ENCODE peak calls at places on chromosomes 2 and 18, in four cellular contexts. One of them, this sample, is unnamed. For H3K27me3 and H3K36me3, the result is how much of the 10 kb centered on the place peaks cover.

GRCh38 chr2:78940998-78941397 is 84.5 kb upstream of the REG3G start:
- DNase-seq in tibial artery: no peak
- DNase-seq in right atrium auricular region: no peak
- DNase-seq in body of pancreas: no peak
- DNase-seq in this sample: no peak

GRCh38 chr2:20132990-20133535 is 81.6 kb upstream of the LAPTM4A start:
- DNase-seq in right atrium auricular region: no peak
- DNase-seq in tibial artery: no peak
- DNase-seq in body of pancreas: no peak
- DNase-seq in this sample: no peak

GRCh38 chr2:11375025-11375688 is 30.7 kb upstream of the ROCK2 start:
- DNase-seq in body of pancreas: no peak
- DNase-seq in right atrium auricular region: no peak
- DNase-seq in tibial artery: peak
- DNase-seq in this sample: no peak

GRCh38 chr18:74631242-74632087 is 33.8 kb downstream of the ZNF407 start:
- DNase-seq in body of pancreas: no peak
- DNase-seq in right atrium auricular region: no peak
- DNase-seq in tibial artery: no peak
- DNase-seq in this sample: peak

GRCh38 chr2:45595724-45596435 is 15.2 kb downstream of the SRBD1 start:
- DNase-seq in body of pancreas: peak
- DNase-seq in right atrium auricular region: no peak
- DNase-seq in tibial artery: peak
- DNase-seq in this sample: peak

GRCh38 chr2:102520009-102520408 is 47.0 kb downstream of the SLC9A4 start:
- DNase-seq in body of pancreas: no peak
- DNase-seq in tibial artery: no peak
- DNase-seq in right atrium auricular region: no peak
- DNase-seq in this sample: no peak

GRCh38 chr2:2043394-2043793 is 287.7 kb downstream of the MYT1L start:
- DNase-seq in tibial artery: no peak
- DNase-seq in right atrium auricular region: no peak
- DNase-seq in body of pancreas: no peak
- DNase-seq in this sample: no peak

GRCh38 chr2:216664593-216665034 is 30.7 kb downstream of the IGFBP5 start:
- DNase-seq in right atrium auricular region: no peak
- DNase-seq in body of pancreas: no peak
- DNase-seq in tibial artery: no peak
- DNase-seq in this sample: no peak

GRCh38 chr2:28702887-28703286 is 48.7 kb upstream of the PPP1CB start:
- DNase-seq in right atrium auricular region: no peak
- DNase-seq in tibial artery: no peak
- DNase-seq in body of pancreas: no peak
- DNase-seq in this sample: no peak

DNA sequence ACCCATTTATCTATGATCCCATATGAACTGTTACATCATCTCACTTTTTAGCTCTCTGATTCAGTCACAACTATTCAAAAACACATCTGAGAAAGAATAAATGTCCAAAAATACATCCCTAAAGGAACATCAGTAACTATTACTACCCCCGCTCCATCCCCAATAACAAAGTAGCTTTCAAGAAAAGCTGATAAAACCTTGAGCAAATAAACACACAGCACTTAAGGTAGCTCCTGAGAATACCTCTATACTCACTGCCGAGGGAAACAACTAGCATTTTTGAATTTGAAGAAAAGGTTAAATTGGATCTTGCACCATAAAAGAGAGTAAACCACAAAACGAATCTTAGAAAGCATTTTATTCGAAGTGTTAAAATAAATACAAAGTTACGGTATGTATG is 63.4 kb downstream of the PMAIP1 start:
- DNase-seq in tibial artery: no peak
- DNase-seq in body of pancreas: no peak
- DNase-seq in right atrium auricular region: no peak
- DNase-seq in this sample: no peak
- TF ChIP-seq CTCF in tibial artery: no peak
- TF ChIP-seq CTCF in body of pancreas: no peak
- TF ChIP-seq CTCF in right atrium auricular region: no peak
- TF ChIP-seq CTCF in this sample: no peak

GRCh38 chr2:176522271-176522670 is 253.0 kb downstream of the MTX2 start:
- DNase-seq in tibial artery: no peak
- DNase-seq in body of pancreas: no peak
- DNase-seq in right atrium auricular region: no peak
- DNase-seq in this sample: no peak

GRCh38 chr2:176514805-176515500 is 245.7 kb downstream of the MTX2 start:
- DNase-seq in body of pancreas: no peak
- DNase-seq in tibial artery: no peak
- DNase-seq in right atrium auricular region: no peak
- DNase-seq in this sample: no peak

GRCh38 chr2:176516051-176516601 is 246.9 kb downstream of the MTX2 start:
- DNase-seq in tibial artery: no peak
- DNase-seq in right atrium auricular region: no peak
- DNase-seq in body of pancreas: no peak
- DNase-seq in this sample: no peak

GRCh38 chr2:176521860-176522259 is 252.6 kb downstream of the MTX2 start:
- DNase-seq in right atrium auricular region: no peak
- DNase-seq in body of pancreas: no peak
- DNase-seq in tibial artery: no peak
- DNase-seq in this sample: no peak

DNA sequence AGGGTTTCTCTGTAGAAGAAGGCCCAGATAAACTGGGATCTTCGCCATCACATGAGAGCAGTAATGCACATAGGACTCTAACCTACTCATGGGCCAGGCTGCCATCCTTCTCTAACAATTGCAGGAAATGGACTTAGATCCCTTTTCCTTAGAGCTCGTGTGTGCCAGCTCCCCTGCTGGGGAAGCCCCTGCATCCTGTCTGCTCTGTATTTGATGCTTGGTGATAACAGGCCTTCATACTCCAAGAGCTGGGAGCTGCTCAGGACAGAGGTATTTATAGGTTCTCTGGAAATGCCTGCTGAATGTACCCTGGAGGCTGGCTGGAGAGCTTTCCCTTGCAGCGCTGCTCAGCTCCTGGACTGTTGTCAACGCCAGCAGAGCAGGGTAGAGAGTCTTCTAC is 249.6 kb downstream of the MTX2 start:
- DNase-seq in right atrium auricular region: no peak
- DNase-seq in tibial artery: no peak
- DNase-seq in body of pancreas: no peak
- DNase-seq in this sample: no peak
- H3K27me3 ChIP-seq in right atrium auricular region: under half
- H3K27me3 ChIP-seq in tibial artery: under half
- H3K27me3 ChIP-seq in body of pancreas: under half
- H3K27me3 ChIP-seq in this sample: under half

GRCh38 chr2:75522543-75523312 is 38.0 kb downstream of the EVA1A start:
- DNase-seq in right atrium auricular region: no peak
- DNase-seq in tibial artery: no peak
- DNase-seq in body of pancreas: no peak
- DNase-seq in this sample: no peak

GRCh38 chr2:75525434-75526308 is 35.1 kb downstream of the EVA1A start:
- DNase-seq in body of pancreas: no peak
- DNase-seq in tibial artery: no peak
- DNase-seq in right atrium auricular region: no peak
- DNase-seq in this sample: no peak

GRCh38 chr2:75521225-75521872 is 39.4 kb downstream of the EVA1A start:
- DNase-seq in tibial artery: no peak
- DNase-seq in body of pancreas: no peak
- DNase-seq in right atrium auricular region: no peak
- DNase-seq in this sample: no peak

GRCh38 chr2:75524276-75524911 is 36.3 kb downstream of the EVA1A start:
- DNase-seq in tibial artery: no peak
- DNase-seq in right atrium auricular region: no peak
- DNase-seq in body of pancreas: no peak
- DNase-seq in this sample: no peak

GRCh38 chr2:75523313-75524275 is 37.1 kb downstream of the EVA1A start:
- DNase-seq in right atrium auricular region: no peak
- DNase-seq in tibial artery: no peak
- DNase-seq in body of pancreas: no peak
- DNase-seq in this sample: no peak
- H3K36me3 ChIP-seq in right atrium auricular region: under half
- H3K36me3 ChIP-seq in tibial artery: under half
- H3K36me3 ChIP-seq in body of pancreas: under half
- H3K36me3 ChIP-seq in this sample: under half

GRCh38 chr2:71067567-71068217 is 756 bp upstream of the NAGK start:
- DNase-seq in right atrium auricular region: no peak
- DNase-seq in tibial artery: no peak
- DNase-seq in body of pancreas: peak
- DNase-seq in this sample: no peak
- TF ChIP-seq CTCF in right atrium auricular region: no peak
- TF ChIP-seq CTCF in tibial artery: no peak
- TF ChIP-seq CTCF in body of pancreas: no peak
- TF ChIP-seq CTCF in this sample: no peak

GRCh38 chr2:127670055-127670956 is 5.0 kb downstream of the LIMS2 start:
- DNase-seq in tibial artery: no peak
- DNase-seq in right atrium auricular region: no peak
- DNase-seq in body of pancreas: no peak
- DNase-seq in this sample: peak
- H3K27me3 ChIP-seq in tibial artery: under half
- H3K27me3 ChIP-seq in right atrium auricular region: under half
- H3K27me3 ChIP-seq in body of pancreas: under half
- H3K27me3 ChIP-seq in this sample: under half

GRCh38 chr2:70671059-70671685 is 96.8 kb downstream of the ADD2 start:
- DNase-seq in right atrium auricular region: no peak
- DNase-seq in body of pancreas: no peak
- DNase-seq in tibial artery: no peak
- DNase-seq in this sample: no peak
- H3K36me3 ChIP-seq in right atrium auricular region: under half
- H3K36me3 ChIP-seq in body of pancreas: under half
- H3K36me3 ChIP-seq in tibial artery: under half
- H3K36me3 ChIP-seq in this sample: under half

GRCh38 chr18:35435420-35435819 is 58.3 kb upstream of the ZNF396 start:
- DNase-seq in body of pancreas: no peak
- DNase-seq in right atrium auricular region: no peak
- DNase-seq in tibial artery: no peak
- DNase-seq in this sample: no peak

GRCh38 chr18:35436076-35436649 is 59.0 kb upstream of the ZNF396 start:
- DNase-seq in tibial artery: no peak
- DNase-seq in body of pancreas: no peak
- DNase-seq in right atrium auricular region: no peak
- DNase-seq in this sample: no peak

GRCh38 chr18:35432565-35433001 is 55.4 kb upstream of the ZNF396 start:
- DNase-seq in body of pancreas: no peak
- DNase-seq in right atrium auricular region: no peak
- DNase-seq in tibial artery: no peak
- DNase-seq in this sample: peak

DNA sequence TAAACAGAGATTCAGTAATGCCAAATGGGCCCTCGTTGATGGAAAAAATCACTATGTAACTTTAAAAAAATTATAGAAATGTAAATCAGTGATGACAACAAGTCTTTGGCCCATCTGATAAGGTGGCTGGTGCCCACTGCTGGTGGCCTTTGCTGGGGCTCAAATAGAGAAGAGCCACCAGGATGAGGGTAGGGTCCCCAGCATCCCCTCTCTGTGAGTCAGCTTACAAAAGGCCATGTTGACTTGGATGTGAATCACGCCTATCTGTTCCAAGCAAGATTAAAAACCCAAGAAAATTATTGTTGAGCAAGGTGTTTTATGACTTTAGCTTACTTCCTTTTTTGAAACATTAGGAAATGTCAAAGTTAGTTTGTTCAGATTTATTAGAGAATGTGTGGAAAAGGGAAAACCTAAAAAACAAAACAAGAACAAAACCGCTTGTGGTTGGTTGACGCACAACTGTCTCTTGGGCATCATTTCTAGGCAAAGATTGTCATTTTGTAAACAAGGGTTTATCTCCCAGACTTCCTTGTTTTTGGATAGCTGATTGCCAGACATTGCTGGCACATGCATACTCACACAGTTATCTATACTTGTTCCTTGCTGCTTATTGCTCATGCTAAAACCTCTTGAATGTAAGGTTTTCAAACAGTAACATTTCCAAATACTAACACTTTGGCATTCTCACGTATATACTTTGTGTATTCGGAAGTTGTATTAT is 53.7 kb upstream of the ZNF396 start:
- DNase-seq in tibial artery: no peak
- DNase-seq in right atrium auricular region: no peak
- DNase-seq in body of pancreas: no peak
- DNase-seq in this sample: no peak
- TF ChIP-seq CTCF in tibial artery: no peak
- TF ChIP-seq CTCF in right atrium auricular region: no peak
- TF ChIP-seq CTCF in body of pancreas: no peak
- TF ChIP-seq CTCF in this sample: no peak

GRCh38 chr2:240454031-240454901 is 18.8 kb downstream of the GPC1 start:
- DNase-seq in tibial artery: no peak
- DNase-seq in right atrium auricular region: no peak
- DNase-seq in body of pancreas: no peak
- DNase-seq in this sample: no peak

GRCh38 chr2:240457223-240458043 is 22.0 kb downstream of the GPC1 start:
- DNase-seq in body of pancreas: peak
- DNase-seq in tibial artery: no peak
- DNase-seq in right atrium auricular region: no peak
- DNase-seq in this sample: no peak

GRCh38 chr2:240456607-240457222 is 21.3 kb downstream of the GPC1 start:
- DNase-seq in tibial artery: no peak
- DNase-seq in body of pancreas: no peak
- DNase-seq in right atrium auricular region: no peak
- DNase-seq in this sample: no peak

GRCh38 chr2:240455227-240455718 is 19.8 kb downstream of the GPC1 start:
- DNase-seq in tibial artery: no peak
- DNase-seq in body of pancreas: no peak
- DNase-seq in right atrium auricular region: no peak
- DNase-seq in this sample: no peak

GRCh38 chr2:240455719-240456606 is 20.5 kb downstream of the GPC1 start:
- DNase-seq in tibial artery: no peak
- DNase-seq in right atrium auricular region: no peak
- DNase-seq in body of pancreas: no peak
- DNase-seq in this sample: no peak
- H3K27me3 ChIP-seq in tibial artery: under half
- H3K27me3 ChIP-seq in right atrium auricular region: under half
- H3K27me3 ChIP-seq in body of pancreas: under half
- H3K27me3 ChIP-seq in this sample: under half

DNA sequence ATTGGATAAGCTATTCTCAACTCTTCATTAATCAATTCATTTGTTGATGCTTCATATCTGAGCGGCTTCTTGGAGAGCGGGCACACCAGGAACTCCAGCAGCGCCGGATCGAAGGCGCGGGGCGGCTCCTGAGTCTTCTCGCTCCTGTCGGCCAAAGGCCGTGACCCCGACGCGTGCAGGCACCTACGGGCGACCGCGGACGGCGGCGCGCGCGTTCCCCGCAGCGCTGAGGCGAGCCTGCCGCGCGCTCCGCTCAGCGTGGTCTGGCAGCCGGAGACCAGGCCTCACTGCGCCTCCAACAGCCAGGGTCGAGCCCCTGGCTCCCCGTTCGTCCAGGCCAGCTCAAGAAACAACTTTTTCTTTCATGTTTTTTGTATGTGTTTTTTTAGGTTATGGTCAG is 97.5 kb downstream of the ICA1L start:
- DNase-seq in body of pancreas: no peak
- DNase-seq in right atrium auricular region: no peak
- DNase-seq in tibial artery: no peak
- DNase-seq in this sample: no peak
- H3K36me3 ChIP-seq in body of pancreas: under half
- H3K36me3 ChIP-seq in right atrium auricular region: under half
- H3K36me3 ChIP-seq in tibial artery: under half
- H3K36me3 ChIP-seq in this sample: under half

GRCh38 chr18:3596324-3597158 is 146.6 kb downstream of the TGIF1 start:
- DNase-seq in body of pancreas: peak
- DNase-seq in right atrium auricular region: peak
- DNase-seq in tibial artery: no peak
- DNase-seq in this sample: no peak
- TF ChIP-seq CTCF in body of pancreas: no peak
- TF ChIP-seq CTCF in right atrium auricular region: no peak
- TF ChIP-seq CTCF in tibial artery: no peak
- TF ChIP-seq CTCF in this sample: peak

This sample was measured in BJ.